ENCODE peak calls at places on chromosomes 3 and 15, in five cellular contexts. One of them, this sample, is unnamed.

GRCh38 chr15:91915576-91915975 is 62.1 kb downstream of the SLCO3A1 start:
- DNase-seq in cardiac fibroblast: no peak
- DNase-seq in mesothelial cell of epicardium: no peak
- DNase-seq in activated B cell treated with CpG ODN at 0.5 μM for 24 hours: no peak
- DNase-seq in CD8-positive, alpha-beta T cell: no peak
- DNase-seq in this sample: no peak

GRCh38 chr3:52221563-52222318 is 3.7 kb downstream of the TLR9 start:
- DNase-seq in cardiac fibroblast: no peak
- DNase-seq in mesothelial cell of epicardium: no peak
- DNase-seq in activated B cell treated with CpG ODN at 0.5 μM for 24 hours: no peak
- DNase-seq in CD8-positive, alpha-beta T cell: peak
- DNase-seq in this sample: peak

GRCh38 chr3:177468816-177469590 is 271.7 kb upstream of the TBL1XR1 start:
- DNase-seq in cardiac fibroblast: peak
- DNase-seq in mesothelial cell of epicardium: no peak
- DNase-seq in activated B cell treated with CpG ODN at 0.5 μM for 24 hours: no peak
- DNase-seq in CD8-positive, alpha-beta T cell: no peak
- DNase-seq in this sample: no peak

GRCh38 chr3:136350132-136350531 is 100.0 kb downstream of the PCCB start:
- DNase-seq in cardiac fibroblast: peak
- DNase-seq in mesothelial cell of epicardium: no peak
- DNase-seq in activated B cell treated with CpG ODN at 0.5 μM for 24 hours: no peak
- DNase-seq in CD8-positive, alpha-beta T cell: no peak
- DNase-seq in this sample: no peak

GRCh38 chr3:37326144-37326543 is 151.8 kb upstream of the LRRFIP2 start:
- DNase-seq in cardiac fibroblast: no peak
- DNase-seq in mesothelial cell of epicardium: no peak
- DNase-seq in activated B cell treated with CpG ODN at 0.5 μM for 24 hours: no peak
- DNase-seq in CD8-positive, alpha-beta T cell: no peak
- DNase-seq in this sample: no peak

GRCh38 chr15:70605606-70606410 is 157.6 kb downstream of the UACA start:
- DNase-seq in cardiac fibroblast: peak
- DNase-seq in mesothelial cell of epicardium: no peak
- DNase-seq in activated B cell treated with CpG ODN at 0.5 μM for 24 hours: no peak
- DNase-seq in CD8-positive, alpha-beta T cell: no peak
- DNase-seq in this sample: no peak

GRCh38 chr3:115359507-115359906 is 212.4 kb upstream of the ZBTB20 start:
- DNase-seq in cardiac fibroblast: peak
- DNase-seq in mesothelial cell of epicardium: no peak
- DNase-seq in activated B cell treated with CpG ODN at 0.5 μM for 24 hours: no peak
- DNase-seq in CD8-positive, alpha-beta T cell: no peak
- DNase-seq in this sample: no peak

GRCh38 chr3:122502139-122502538 is 12.6 kb downstream of the KPNA1 start:
- DNase-seq in cardiac fibroblast: no peak
- DNase-seq in mesothelial cell of epicardium: no peak
- DNase-seq in activated B cell treated with CpG ODN at 0.5 μM for 24 hours: no peak
- DNase-seq in CD8-positive, alpha-beta T cell: no peak
- DNase-seq in this sample: no peak

GRCh38 chr15:100983221-100983620 is 64.1 kb downstream of the LRRK1 start:
- DNase-seq in cardiac fibroblast: no peak
- DNase-seq in mesothelial cell of epicardium: no peak
- DNase-seq in activated B cell treated with CpG ODN at 0.5 μM for 24 hours: no peak
- DNase-seq in CD8-positive, alpha-beta T cell: no peak
- DNase-seq in this sample: no peak

GRCh38 chr3:126310816-126311215 is 46.4 kb downstream of the KLF15 start:
- DNase-seq in cardiac fibroblast: no peak
- DNase-seq in mesothelial cell of epicardium: no peak
- DNase-seq in activated B cell treated with CpG ODN at 0.5 μM for 24 hours: no peak
- DNase-seq in CD8-positive, alpha-beta T cell: no peak
- DNase-seq in this sample: peak

GRCh38 chr15:41917767-41918430 is 24.0 kb upstream of the SPTBN5 start:
- DNase-seq in cardiac fibroblast: peak
- DNase-seq in mesothelial cell of epicardium: no peak
- DNase-seq in activated B cell treated with CpG ODN at 0.5 μM for 24 hours: no peak
- DNase-seq in CD8-positive, alpha-beta T cell: no peak
- DNase-seq in this sample: no peak

GRCh38 chr3:64533565-64534317 is 154.1 kb downstream of the ADAMTS9 start:
- DNase-seq in cardiac fibroblast: peak
- DNase-seq in mesothelial cell of epicardium: peak
- DNase-seq in activated B cell treated with CpG ODN at 0.5 μM for 24 hours: peak
- DNase-seq in CD8-positive, alpha-beta T cell: no peak
- DNase-seq in this sample: peak

GRCh38 chr15:75107905-75108838 is 84.8 kb downstream of the PPCDC start:
- DNase-seq in cardiac fibroblast: peak
- DNase-seq in mesothelial cell of epicardium: no peak
- DNase-seq in activated B cell treated with CpG ODN at 0.5 μM for 24 hours: peak
- DNase-seq in CD8-positive, alpha-beta T cell: peak
- DNase-seq in this sample: no peak

GRCh38 chr3:146948161-146948560 is 343.0 kb upstream of the PLSCR5 start:
- DNase-seq in cardiac fibroblast: no peak
- DNase-seq in mesothelial cell of epicardium: no peak
- DNase-seq in activated B cell treated with CpG ODN at 0.5 μM for 24 hours: no peak
- DNase-seq in CD8-positive, alpha-beta T cell: no peak
- DNase-seq in this sample: no peak

GRCh38 chr15:89910891-89911626 is 1.7 kb downstream of the ARPIN start:
- DNase-seq in cardiac fibroblast: no peak
- DNase-seq in mesothelial cell of epicardium: no peak
- DNase-seq in activated B cell treated with CpG ODN at 0.5 μM for 24 hours: no peak
- DNase-seq in CD8-positive, alpha-beta T cell: no peak
- DNase-seq in this sample: no peak

GRCh38 chr3:195825191-195825588 is 13.5 kb upstream of the MUC4 start:
- DNase-seq in cardiac fibroblast: no peak
- DNase-seq in mesothelial cell of epicardium: no peak
- DNase-seq in activated B cell treated with CpG ODN at 0.5 μM for 24 hours: no peak
- DNase-seq in CD8-positive, alpha-beta T cell: no peak
- DNase-seq in this sample: no peak

GRCh38 chr3:173639098-173639497 is 241.6 kb downstream of the NLGN1 start:
- DNase-seq in cardiac fibroblast: no peak
- DNase-seq in mesothelial cell of epicardium: no peak
- DNase-seq in activated B cell treated with CpG ODN at 0.5 μM for 24 hours: no peak
- DNase-seq in CD8-positive, alpha-beta T cell: no peak
- DNase-seq in this sample: no peak

GRCh38 chr3:197333901-197334639 is 35.7 kb upstream of the DLG1 start:
- DNase-seq in cardiac fibroblast: no peak
- DNase-seq in mesothelial cell of epicardium: no peak
- DNase-seq in activated B cell treated with CpG ODN at 0.5 μM for 24 hours: no peak
- DNase-seq in CD8-positive, alpha-beta T cell: no peak
- DNase-seq in this sample: no peak

GRCh38 chr3:110414851-110415250 is 656.8 kb upstream of the NECTIN3 start:
- DNase-seq in cardiac fibroblast: peak
- DNase-seq in mesothelial cell of epicardium: no peak
- DNase-seq in activated B cell treated with CpG ODN at 0.5 μM for 24 hours: no peak
- DNase-seq in CD8-positive, alpha-beta T cell: no peak
- DNase-seq in this sample: no peak

GRCh38 chr3:97971679-97972567 is at the start of gene RIOX2:
- DNase-seq in cardiac fibroblast: peak
- DNase-seq in mesothelial cell of epicardium: peak
- DNase-seq in activated B cell treated with CpG ODN at 0.5 μM for 24 hours: peak
- DNase-seq in CD8-positive, alpha-beta T cell: peak
- DNase-seq in this sample: peak
- TF ChIP-seq CTCF in cardiac fibroblast: no peak
- TF ChIP-seq CTCF in mesothelial cell of epicardium: no peak
- TF ChIP-seq CTCF in activated B cell treated with CpG ODN at 0.5 μM for 24 hours: no peak
- TF ChIP-seq CTCF in CD8-positive, alpha-beta T cell: no peak
- TF ChIP-seq CTCF in this sample: no peak

GRCh38 chr3:12816521-12817340 is 20.3 kb downstream of the CAND2 start:
- DNase-seq in cardiac fibroblast: no peak
- DNase-seq in mesothelial cell of epicardium: no peak
- DNase-seq in activated B cell treated with CpG ODN at 0.5 μM for 24 hours: no peak
- DNase-seq in CD8-positive, alpha-beta T cell: no peak
- DNase-seq in this sample: no peak

GRCh38 chr3:12815719-12816118 is 19.2 kb downstream of the CAND2 start:
- DNase-seq in cardiac fibroblast: no peak
- DNase-seq in mesothelial cell of epicardium: no peak
- DNase-seq in activated B cell treated with CpG ODN at 0.5 μM for 24 hours: no peak
- DNase-seq in CD8-positive, alpha-beta T cell: no peak
- DNase-seq in this sample: no peak

GRCh38 chr3:12817341-12817705 is 20.8 kb downstream of the CAND2 start:
- DNase-seq in cardiac fibroblast: no peak
- DNase-seq in mesothelial cell of epicardium: no peak
- DNase-seq in activated B cell treated with CpG ODN at 0.5 μM for 24 hours: no peak
- DNase-seq in CD8-positive, alpha-beta T cell: peak
- DNase-seq in this sample: no peak

GRCh38 chr3:12813967-12814366 is 17.5 kb downstream of the CAND2 start:
- DNase-seq in cardiac fibroblast: no peak
- DNase-seq in mesothelial cell of epicardium: no peak
- DNase-seq in activated B cell treated with CpG ODN at 0.5 μM for 24 hours: no peak
- DNase-seq in CD8-positive, alpha-beta T cell: no peak
- DNase-seq in this sample: no peak

GRCh38 chr3:12815078-12815477 is 18.6 kb downstream of the CAND2 start:
- DNase-seq in cardiac fibroblast: no peak
- DNase-seq in mesothelial cell of epicardium: no peak
- DNase-seq in activated B cell treated with CpG ODN at 0.5 μM for 24 hours: no peak
- DNase-seq in CD8-positive, alpha-beta T cell: no peak
- DNase-seq in this sample: no peak
- TF ChIP-seq CTCF in cardiac fibroblast: no peak
- TF ChIP-seq CTCF in mesothelial cell of epicardium: no peak
- TF ChIP-seq CTCF in activated B cell treated with CpG ODN at 0.5 μM for 24 hours: no peak
- TF ChIP-seq CTCF in CD8-positive, alpha-beta T cell: no peak
- TF ChIP-seq CTCF in this sample: no peak

GRCh38 chr3:155938409-155938808 is 68.0 kb downstream of the GMPS start:
- DNase-seq in cardiac fibroblast: no peak
- DNase-seq in mesothelial cell of epicardium: no peak
- DNase-seq in activated B cell treated with CpG ODN at 0.5 μM for 24 hours: no peak
- DNase-seq in CD8-positive, alpha-beta T cell: no peak
- DNase-seq in this sample: no peak

GRCh38 chr3:155934215-155934614 is 63.8 kb downstream of the GMPS start:
- DNase-seq in cardiac fibroblast: peak
- DNase-seq in mesothelial cell of epicardium: no peak
- DNase-seq in activated B cell treated with CpG ODN at 0.5 μM for 24 hours: no peak
- DNase-seq in CD8-positive, alpha-beta T cell: no peak
- DNase-seq in this sample: no peak
- TF ChIP-seq CTCF in cardiac fibroblast: peak
- TF ChIP-seq CTCF in mesothelial cell of epicardium: no peak
- TF ChIP-seq CTCF in activated B cell treated with CpG ODN at 0.5 μM for 24 hours: no peak
- TF ChIP-seq CTCF in CD8-positive, alpha-beta T cell: no peak
- TF ChIP-seq CTCF in this sample: no peak

GRCh38 chr3:12993623-12994356 is 79.4 kb downstream of the IQSEC1 start:
- DNase-seq in cardiac fibroblast: no peak
- DNase-seq in mesothelial cell of epicardium: no peak
- DNase-seq in activated B cell treated with CpG ODN at 0.5 μM for 24 hours: peak
- DNase-seq in CD8-positive, alpha-beta T cell: no peak
- DNase-seq in this sample: no peak
- TF ChIP-seq CTCF in cardiac fibroblast: no peak
- TF ChIP-seq CTCF in mesothelial cell of epicardium: no peak
- TF ChIP-seq CTCF in activated B cell treated with CpG ODN at 0.5 μM for 24 hours: no peak
- TF ChIP-seq CTCF in CD8-positive, alpha-beta T cell: no peak
- TF ChIP-seq CTCF in this sample: no peak